ENCODE peak calls at places on chromosome 10, in ten cellular contexts. F, R, E, H, N, A, B, D, Q and Z are unnamed samples.

GRCh38 chr10:34996843-34997242 is 93.3 kb downstream of the CUL2 start:
- DNase-seq in F (peak), R (no peak), E (no peak), H (no peak), N (no peak), A (no peak), B (no peak), D (peak), Q (no peak), Z (no peak)

GRCh38 chr10:31947144-31947926 is 18.7 kb upstream of the ARHGAP12 start:
- DNase-seq in F (peak), R (no peak), E (no peak), H (no peak), N (no peak), A (no peak), B (peak), D (no peak), Q (no peak), Z (no peak)

GRCh38 chr10:29862926-29863614 is 196.3 kb downstream of the JCAD start:
- DNase-seq in F (no peak), R (no peak), E (no peak), H (no peak), N (no peak), A (no peak), B (peak), D (no peak), Q (no peak), Z (no peak)

GRCh38 chr10:116840389-116841075 is 8.8 kb upstream of the ENO4 start:
- DNase-seq in F (no peak), R (no peak), E (no peak), H (no peak), N (no peak), A (no peak), B (no peak), D (no peak), Q (no peak), Z (no peak)

GRCh38 chr10:95266674-95267095 is 24.1 kb downstream of the PDLIM1 start:
- DNase-seq in F (peak), R (no peak), E (no peak), H (no peak), N (peak), A (no peak), B (no peak), D (peak), Q (no peak), Z (no peak)

GRCh38 chr10:91698258-91698657 is 65.4 kb upstream of the PPP1R3C start:
- DNase-seq in F (no peak), R (no peak), E (no peak), H (no peak), N (no peak), A (no peak), B (no peak), D (no peak), Q (no peak), Z (no peak)

GRCh38 chr10:23341004-23341403 is 3.6 kb downstream of the C10orf67 start:
- DNase-seq in F (no peak), R (no peak), E (no peak), H (no peak), N (no peak), A (no peak), B (no peak), D (no peak), Q (no peak), Z (no peak)

GRCh38 chr10:971613-972012 is 16.6 kb upstream of the GTPBP4 start:
- DNase-seq in F (no peak), R (no peak), E (no peak), H (no peak), N (no peak), A (no peak), B (no peak), D (no peak), Q (no peak), Z (no peak)

GRCh38 chr10:125768217-125768616 is 7.4 kb downstream of the MMP21 start:
- DNase-seq in F (no peak), R (no peak), E (no peak), H (no peak), N (no peak), A (no peak), B (peak), D (no peak), Q (no peak), Z (no peak)

GRCh38 chr10:71461917-71462641 is 65.4 kb downstream of the CDH23 start:
- DNase-seq in F (no peak), R (no peak), E (no peak), H (no peak), N (peak), A (no peak), B (no peak), D (no peak), Q (no peak), Z (no peak)

GRCh38 chr10:14487511-14487909 is 156.8 kb upstream of the FRMD4A start:
- DNase-seq in F (no peak), R (no peak), E (no peak), H (no peak), N (no peak), A (no peak), B (peak), D (no peak), Q (no peak), Z (no peak)

GRCh38 chr10:13990918-13991317 is 339.8 kb downstream of the FRMD4A start:
- DNase-seq in F (peak), R (no peak), E (no peak), H (no peak), N (no peak), A (no peak), B (peak), D (no peak), Q (no peak), Z (no peak)

GRCh38 chr10:115827650-115828049 is 445.4 kb downstream of the GFRA1 start:
- DNase-seq in F (no peak), R (no peak), E (no peak), H (no peak), N (no peak), A (no peak), B (no peak), D (no peak), Q (no peak), Z (no peak)

GRCh38 chr10:58177362-58177947 is 90.2 kb downstream of the IPMK start:
- DNase-seq in F (no peak), R (no peak), E (no peak), H (no peak), N (peak), A (no peak), B (no peak), D (peak), Q (no peak), Z (no peak)

GRCh38 chr10:132690821-132691610 is 94.9 kb downstream of the NKX6-2 start:
- DNase-seq in F (no peak), R (peak), E (no peak), H (no peak), N (no peak), A (no peak), B (no peak), D (no peak), Q (no peak), Z (no peak)

GRCh38 chr10:75350791-75351190 is 50.8 kb downstream of the ZNF503 start:
- DNase-seq in F (no peak), R (no peak), E (no peak), H (no peak), N (no peak), A (no peak), B (no peak), D (no peak), Q (no peak), Z (no peak)

GRCh38 chr10:93947055-93947454 is 46.7 kb upstream of the PLCE1 start:
- DNase-seq in F (peak), R (no peak), E (no peak), H (no peak), N (no peak), A (no peak), B (no peak), D (no peak), Q (no peak), Z (no peak)

GRCh38 chr10:113625461-113626186 is 38.2 kb downstream of the NRAP start:
- DNase-seq in F (no peak), R (no peak), E (no peak), H (no peak), N (no peak), A (no peak), B (no peak), D (no peak), Q (no peak), Z (no peak)

GRCh38 chr10:77788496-77789010 is 138.0 kb downstream of the DLG5 start:
- DNase-seq in F (no peak), R (no peak), E (no peak), H (no peak), N (no peak), A (no peak), B (no peak), D (no peak), Q (no peak), Z (no peak)